ENCODE peak calls at places on chromosomes 4 and X, in six cellular contexts. R is GM12892, Q is GM12891, J is heart left ventricle, F is spleen, I is HepG2. B is an unnamed sample.

GRCh38 chrX:123084797-123085196 is 99.3 kb upstream of the GRIA3 start:
- DNase-seq in Q (no peak), I (peak; percentile 74), F (no peak), R (no peak), J (no peak), B (no peak)

GRCh38 chr4:58649236-58649635 is 1539.1 kb upstream of the IGFBP7 start:
- DNase-seq in J (no peak), Q (no peak), I (no peak), F (no peak), R (no peak), B (no peak)

GRCh38 chrX:9492901-9493300 is 28.0 kb downstream of the TBL1X start:
- DNase-seq in J (no peak), I (no peak), R (no peak), F (no peak), Q (no peak), B (no peak)

GRCh38 chr4:142376204-142376603 is 469.9 kb downstream of the INPP4B start:
- DNase-seq in R (no peak), J (no peak), I (no peak), F (no peak), Q (no peak), B (no peak)

GRCh38 chr4:101037938-101038413 is 309.4 kb downstream of the PPP3CA start:
- DNase-seq in F (no peak), J (no peak), I (no peak), Q (no peak), R (no peak), B (no peak)

GRCh38 chr4:40316782-40317635 is 18.1 kb upstream of the CHRNA9 start:
- DNase-seq in R (peak; percentile 39), J (no peak), Q (no peak), I (peak; percentile 47), F (no peak), B (peak; percentile 64)

GRCh38 chrX:55759478-55759877 is 41.9 kb downstream of the RRAGB start:
- DNase-seq in F (no peak), Q (no peak), J (no peak), R (no peak), I (no peak), B (no peak)

GRCh38 chrX:133745361-133745760 is 240.0 kb downstream of the GPC3 start:
- DNase-seq in R (no peak), Q (no peak), I (no peak), J (no peak), F (no peak), B (no peak)

GRCh38 chr4:15744016-15744415 is 34.1 kb upstream of the CD38 start:
- DNase-seq in Q (no peak), R (no peak), F (no peak), I (no peak), J (no peak), B (no peak)

GRCh38 chr4:144090744-144091143 is 49.8 kb downstream of the GYPA start:
- DNase-seq in F (no peak), R (no peak), I (no peak), J (no peak), Q (no peak), B (no peak)

DNA sequence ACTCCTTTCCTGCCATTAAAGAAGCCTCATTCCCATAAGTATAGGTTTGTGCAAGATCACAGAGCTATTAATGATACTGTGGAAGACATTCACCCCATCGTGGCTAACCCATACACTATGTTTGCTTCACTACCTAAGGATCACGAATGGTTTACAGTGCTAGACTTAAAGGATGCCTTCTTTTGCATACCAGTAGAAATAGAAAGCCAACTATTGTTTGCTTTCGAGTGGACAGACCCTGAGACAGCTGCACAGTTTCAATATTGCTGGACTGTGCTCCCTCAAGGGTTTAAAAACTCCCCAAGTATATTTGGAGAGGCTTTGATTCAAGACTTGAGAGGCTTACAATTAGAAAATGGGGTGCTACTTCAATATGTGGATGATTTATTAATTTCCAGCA is 16.0 kb upstream of the PAPSS1 start:
- DNase-seq in F (no peak), R (no peak), I (no peak), J (no peak), Q (no peak), B (no peak)
- TF ChIP-seq POLR2A in F (no peak), R (no peak), I (no peak), J (no peak), Q (no peak), B (no peak)

GRCh38 chrX:153952373-153953026 is 8.1 kb upstream of the RENBP start:
- DNase-seq in I (no peak), F (peak; percentile 80), R (no peak), J (no peak), Q (no peak), B (no peak)
- TF ChIP-seq POLR2A in I (no peak), F (no peak), R (no peak), J (no peak), Q (no peak), B (no peak)

DNA sequence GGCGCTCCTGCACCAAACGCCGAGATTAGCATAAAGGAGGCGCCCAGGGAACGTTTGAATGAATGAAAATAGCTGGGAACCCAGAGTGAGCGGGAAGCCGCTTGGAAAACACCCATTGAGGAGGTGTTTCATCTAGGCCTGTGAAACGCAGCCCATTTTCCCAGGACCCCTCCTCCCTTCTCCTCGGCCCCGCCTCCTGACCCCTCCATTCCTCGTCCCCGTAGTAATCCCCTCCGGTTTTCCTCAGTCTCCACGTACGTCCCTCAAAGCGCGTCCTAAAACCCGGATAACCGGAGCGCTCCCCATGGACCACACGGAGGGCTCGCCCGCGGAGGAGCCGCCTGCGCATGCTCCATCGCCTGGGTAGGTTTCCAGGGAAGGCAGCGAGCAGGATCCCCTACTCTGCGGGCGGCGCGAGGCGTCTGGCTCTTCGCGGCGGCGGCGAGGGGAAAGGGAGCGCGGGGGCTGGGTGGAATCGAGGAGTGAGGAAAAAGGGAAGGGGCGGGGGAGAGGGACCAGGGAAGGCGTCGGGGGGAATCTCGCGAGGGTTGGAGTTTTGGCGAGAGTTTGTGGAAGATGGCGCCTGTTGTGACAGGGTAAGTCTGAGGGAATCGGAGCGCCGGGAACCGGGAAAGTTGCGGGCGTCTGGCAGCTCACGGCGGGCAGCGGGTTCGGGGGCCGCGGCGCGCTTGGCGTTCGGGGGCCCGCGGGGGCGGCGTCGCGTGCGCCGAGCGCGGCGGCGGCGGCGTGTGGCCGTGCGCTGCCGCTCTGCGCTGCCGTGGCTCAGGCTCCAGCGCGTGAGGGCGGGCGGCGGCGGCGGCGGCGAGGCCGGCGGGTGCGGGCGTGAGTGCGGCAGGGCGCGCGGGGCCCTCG is at the start of gene RBPJ:
- DNase-seq in R (peak; percentile 59), F (peak; percentile 95), Q (peak; percentile 58), I (peak; percentile 93), J (peak; percentile 95), B (peak; percentile 90)
- TF ChIP-seq POLR2A in R (peak; percentile 58), F (no peak), Q (no peak), I (peak; percentile 69), J (peak; percentile 43), B (no peak)

DNA sequence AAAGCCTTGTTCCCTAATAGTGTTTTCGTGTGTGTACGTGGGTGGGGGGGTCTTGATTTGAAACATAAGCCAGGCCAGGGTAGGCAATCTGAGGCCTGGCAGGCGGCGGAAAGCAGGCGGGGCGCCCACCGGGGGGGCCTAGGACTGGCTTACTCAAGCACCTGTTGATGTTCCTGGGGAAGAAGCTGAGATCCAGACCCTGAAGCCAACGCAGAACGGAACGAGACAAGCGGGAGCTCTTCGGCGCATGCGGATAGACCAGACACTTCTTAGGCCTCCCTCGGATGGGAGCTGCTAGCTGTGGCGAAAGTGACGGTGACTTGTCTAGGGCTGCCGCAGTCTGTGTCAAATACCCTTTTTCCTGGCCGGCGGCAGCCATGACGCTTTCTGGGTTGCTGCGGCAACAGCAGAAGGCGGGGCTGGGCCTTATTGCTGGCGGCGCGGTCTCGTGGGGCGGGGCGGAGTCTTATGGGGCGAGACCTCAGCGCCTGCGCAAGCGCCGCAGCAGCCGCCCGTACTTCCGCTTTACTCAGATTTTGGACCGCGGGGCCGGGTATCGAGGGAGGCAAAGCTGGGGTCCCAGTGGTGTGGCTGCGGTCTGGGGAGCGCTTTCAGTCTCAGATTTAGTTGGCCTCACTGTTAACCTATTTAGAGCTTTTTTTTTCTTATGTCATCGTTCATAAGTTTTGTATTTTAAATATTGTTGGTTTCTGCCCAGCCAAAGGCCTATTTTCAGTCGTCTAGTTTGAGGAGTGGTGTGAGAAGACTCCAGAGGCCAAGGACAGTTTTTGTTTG is at the start of gene SPATA4:
- DNase-seq in I (peak; percentile 65), Q (peak; percentile 81), J (peak; percentile 96), R (peak; percentile 86), F (peak; percentile 99), B (peak; percentile 95)
- TF ChIP-seq POLR2A in I (no peak), Q (no peak), J (peak; percentile 75), R (no peak), F (no peak), B (peak; percentile 79)

B was measured in thyroid gland.